ENCODE peak calls at places on chromosomes 3 and 15, in seven cellular contexts. K is coronary artery, Y is RWPE1, S is body of pancreas, V is psoas muscle, W is PC-3, C is A549. F is an unnamed sample.

GRCh38 chr3:183295211-183295610 is 42.2 kb downstream of the B3GNT5 start:
- DNase-seq in K (no peak), Y (peak), S (peak), V (peak), W (peak), C (no peak), F (no peak)

GRCh38 chr3:187212705-187213104 is 15.4 kb downstream of the RTP1 start:
- DNase-seq in K (no peak), Y (no peak), S (no peak), V (no peak), W (no peak), C (no peak), F (no peak)

GRCh38 chr15:33150516-33150915 is 44.0 kb downstream of the FMN1 start:
- DNase-seq in K (no peak), Y (no peak), S (no peak), V (no peak), W (no peak), C (no peak), F (no peak)

GRCh38 chr3:150958694-150959093 is 13.8 kb downstream of the CLRN1 start:
- DNase-seq in K (no peak), Y (no peak), S (no peak), V (no peak), W (no peak), C (no peak), F (no peak)

GRCh38 chr15:74857082-74857655 is 14.2 kb upstream of the ULK3 start:
- DNase-seq in K (no peak), Y (no peak), S (no peak), V (no peak), W (peak), C (no peak), F (no peak)

GRCh38 chr3:14524311-14524711 is 15.8 kb downstream of the GRIP2 start:
- DNase-seq in K (no peak), Y (no peak), S (peak), V (peak), W (no peak), C (no peak), F (no peak)

GRCh38 chr15:66945286-66945685 is 120.1 kb upstream of the SMAD3 start:
- DNase-seq in K (no peak), Y (no peak), S (no peak), V (no peak), W (no peak), C (no peak), F (no peak)

GRCh38 chr15:81418891-81419290 is 44.9 kb upstream of the TMC3 start:
- DNase-seq in K (no peak), Y (no peak), S (peak), V (no peak), W (no peak), C (no peak), F (no peak)

GRCh38 chr3:41290736-41291135 is 91.4 kb downstream of the CTNNB1 start:
- DNase-seq in K (no peak), Y (no peak), S (no peak), V (no peak), W (no peak), C (no peak), F (no peak)

GRCh38 chr15:52151353-52151752 is 38.8 kb upstream of the BCL2L10 start:
- DNase-seq in K (no peak), Y (no peak), S (no peak), V (no peak), W (no peak), C (no peak), F (no peak)

GRCh38 chr15:31563421-31563820 is 236.8 kb downstream of the KLF13 start:
- DNase-seq in K (no peak), Y (no peak), S (no peak), V (no peak), W (no peak), C (no peak), F (no peak)

GRCh38 chr3:32593903-32594525 is 23.4 kb upstream of the DYNC1LI1 start:
- DNase-seq in K (no peak), Y (peak), S (no peak), V (no peak), W (peak), C (no peak), F (no peak)

GRCh38 chr15:67812232-67812631 is 13.1 kb upstream of the SKOR1 start:
- DNase-seq in K (peak), Y (no peak), S (no peak), V (peak), W (no peak), C (no peak), F (no peak)

GRCh38 chr3:149214702-149215101 is 6.9 kb downstream of the CP start:
- DNase-seq in K (no peak), Y (no peak), S (no peak), V (no peak), W (no peak), C (no peak), F (no peak)

GRCh38 chr3:122169911-122170310 is 13.6 kb upstream of the CASR start:
- DNase-seq in K (no peak), Y (no peak), S (no peak), V (no peak), W (peak), C (no peak), F (no peak)

GRCh38 chr3:47347217-47347801 is 33.5 kb upstream of the PTPN23 start:
- DNase-seq in K (no peak), Y (no peak), S (no peak), V (no peak), W (no peak), C (no peak), F (no peak)

GRCh38 chr15:64110945-64111678 is 15.3 kb downstream of the SNX1 start:
- DNase-seq in K (no peak), Y (no peak), S (no peak), V (no peak), W (no peak), C (no peak), F (no peak)

GRCh38 chr3:126212629-126213375 is 32.4 kb upstream of the ALDH1L1 start:
- DNase-seq in K (no peak), Y (peak), S (peak), V (peak), W (peak), C (peak), F (no peak)

GRCh38 chr15:22944651-22945050 is 35.5 kb downstream of the CYFIP1 start:
- DNase-seq in K (no peak), Y (peak), S (peak), V (no peak), W (peak), C (no peak), F (no peak)

GRCh38 chr3:120102674-120103073 is 8.4 kb upstream of the GSK3B start:
- DNase-seq in K (no peak), Y (peak), S (peak), V (no peak), W (peak), C (no peak), F (no peak)

GRCh38 chr3:191373327-191373726 is 43.0 kb upstream of the UTS2B start:
- DNase-seq in K (no peak), Y (no peak), S (no peak), V (no peak), W (peak), C (no peak), F (no peak)

GRCh38 chr3:121869731-121870130 is 24.5 kb upstream of the SLC15A2 start:
- DNase-seq in K (no peak), Y (no peak), S (no peak), V (no peak), W (no peak), C (no peak), F (no peak)

GRCh38 chr3:142785996-142786395 is 62.2 kb downstream of the TRPC1 start:
- DNase-seq in K (no peak), Y (no peak), S (no peak), V (no peak), W (no peak), C (no peak), F (no peak)

GRCh38 chr15:81336568-81336967 is 12.6 kb upstream of the STARD5 start:
- DNase-seq in K (peak), Y (peak), S (no peak), V (no peak), W (peak), C (peak), F (no peak)

GRCh38 chr3:71441217-71441924 is 142.2 kb downstream of the FOXP1 start:
- DNase-seq in K (no peak), Y (no peak), S (peak), V (no peak), W (no peak), C (no peak), F (peak)

GRCh38 chr15:94287794-94288246 is 56.5 kb downstream of the MCTP2 start:
- DNase-seq in K (no peak), Y (no peak), S (no peak), V (no peak), W (no peak), C (no peak), F (no peak)

GRCh38 chr3:3625461-3626271 is 173.6 kb upstream of the LRRN1 start:
- DNase-seq in K (no peak), Y (no peak), S (no peak), V (no peak), W (no peak), C (no peak), F (no peak)

GRCh38 chr3:149450281-149450680 is 24.2 kb upstream of the TM4SF4 start:
- DNase-seq in K (no peak), Y (no peak), S (no peak), V (no peak), W (no peak), C (no peak), F (no peak)

GRCh38 chr15:49987198-49987785 is 131.7 kb downstream of the ATP8B4 start:
- DNase-seq in K (no peak), Y (no peak), S (no peak), V (no peak), W (no peak), C (no peak), F (no peak)

GRCh38 chr3:87437765-87438164 is 161.4 kb upstream of the POU1F1 start:
- DNase-seq in K (no peak), Y (no peak), S (no peak), V (no peak), W (peak), C (no peak), F (no peak)

GRCh38 chr15:70323111-70323851 is 225.6 kb upstream of the TLE3 start:
- DNase-seq in K (no peak), Y (no peak), S (no peak), V (peak), W (no peak), C (no peak), F (no peak)

GRCh38 chr3:48015451-48016182 is 599 bp downstream of the MAP4 start:
- DNase-seq in K (no peak), Y (no peak), S (no peak), V (no peak), W (no peak), C (no peak), F (no peak)

GRCh38 chr3:46565607-46566039 is 479 bp downstream of the LRRC2 start:
- DNase-seq in K (no peak), Y (no peak), S (peak), V (peak), W (no peak), C (no peak), F (no peak)

GRCh38 chr3:175179055-175179454 is 319.9 kb downstream of the NAALADL2 start:
- DNase-seq in K (no peak), Y (no peak), S (no peak), V (no peak), W (peak), C (no peak), F (no peak)

GRCh38 chr3:158058775-158059174 is 47.4 kb downstream of the SHOX2 start:
- DNase-seq in K (no peak), Y (no peak), S (no peak), V (no peak), W (no peak), C (no peak), F (no peak)

GRCh38 chr3:107690522-107691138 is 167.9 kb downstream of the BBX start:
- DNase-seq in K (no peak), Y (peak), S (no peak), V (no peak), W (peak), C (peak), F (no peak)

GRCh38 chr15:70196314-70197291 is 98.9 kb upstream of the TLE3 start:
- DNase-seq in K (no peak), Y (peak), S (peak), V (peak), W (peak), C (no peak), F (no peak)

GRCh38 chr3:105930733-105931132 is 61.9 kb upstream of the CBLB start:
- DNase-seq in K (no peak), Y (no peak), S (no peak), V (no peak), W (no peak), C (no peak), F (no peak)

DNA sequence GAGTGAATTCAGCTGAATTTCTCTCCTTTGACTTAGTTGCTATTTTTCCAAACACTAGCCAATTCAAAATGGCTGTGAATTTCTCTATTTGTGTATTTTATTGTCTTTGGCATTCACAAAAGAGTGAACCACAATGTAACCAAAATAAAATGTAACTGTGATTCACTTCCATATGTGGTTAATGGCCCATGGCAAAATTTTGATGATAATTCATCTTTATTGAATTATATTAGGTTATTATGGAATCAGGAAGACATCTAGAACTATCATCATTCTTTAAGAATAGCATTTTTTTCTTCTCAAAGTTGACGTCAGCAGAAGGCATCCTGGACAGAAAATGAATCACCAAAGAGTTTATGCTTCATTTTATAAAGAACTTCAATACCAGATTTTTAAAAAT is 705.3 kb upstream of the NAALADL2 start:
- DNase-seq in K (no peak), Y (no peak), S (no peak), V (no peak), W (peak), C (no peak), F (no peak)
- H3K27ac ChIP-seq in K (no peak), Y (no peak), S (no peak), V (no peak), W (no peak), C (no peak), F (no peak)

DNA sequence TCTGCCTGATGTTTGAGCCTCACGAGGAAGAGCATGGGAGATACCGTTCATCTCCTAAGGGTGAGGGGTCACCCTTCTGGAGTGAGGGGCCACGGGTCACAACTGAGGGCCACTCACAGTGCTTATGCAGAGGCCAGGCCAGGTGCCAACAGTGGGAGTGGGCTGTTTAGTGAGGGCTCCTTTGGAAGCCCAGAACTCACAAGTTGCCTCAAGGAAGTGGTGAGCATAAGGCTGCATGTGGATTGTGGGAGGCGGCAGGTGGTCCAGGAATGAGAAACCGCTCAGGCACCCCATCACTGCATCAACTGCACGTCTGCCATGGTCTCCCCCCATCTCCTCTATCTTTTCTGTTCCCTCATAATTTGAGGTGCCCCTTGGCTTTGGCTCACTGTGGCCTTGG is 26.5 kb downstream of the SPSB4 start:
- DNase-seq in K (no peak), Y (no peak), S (no peak), V (no peak), W (no peak), C (no peak), F (no peak)
- H3K27ac ChIP-seq in K (no peak), Y (no peak), S (no peak), V (no peak), W (no peak), C (no peak), F (no peak)

GRCh38 chr3:169897284-169897683 is 14.1 kb upstream of the SAMD7 start:
- DNase-seq in K (no peak), Y (no peak), S (no peak), V (no peak), W (no peak), C (no peak), F (no peak)

GRCh38 chr3:169901453-169901852 is 9.9 kb upstream of the SAMD7 start:
- DNase-seq in K (no peak), Y (no peak), S (no peak), V (no peak), W (no peak), C (no peak), F (no peak)
- H3K27ac ChIP-seq in K (no peak), Y (no peak), S (no peak), V (no peak), W (no peak), C (no peak), F (no peak)

GRCh38 chr15:100781061-100781960 is 98.3 kb upstream of the ALDH1A3 start:
- DNase-seq in K (peak), Y (no peak), S (no peak), V (no peak), W (no peak), C (no peak), F (no peak)
- H3K27ac ChIP-seq in K (no peak), Y (no peak), S (no peak), V (no peak), W (no peak), C (no peak), F (no peak)

GRCh38 chr3:125187599-125187910 is 25.0 kb downstream of the SLC12A8 start:
- DNase-seq in K (no peak), Y (peak), S (no peak), V (no peak), W (no peak), C (no peak), F (no peak)
- H3K27ac ChIP-seq in K (no peak), Y (peak), S (no peak), V (no peak), W (no peak), C (no peak), F (no peak)

GRCh38 chr15:55270301-55270700 is 19.3 kb downstream of the RAB27A start:
- DNase-seq in K (no peak), Y (no peak), S (no peak), V (no peak), W (no peak), C (no peak), F (no peak)

GRCh38 chr15:55268054-55268695 is 21.4 kb downstream of the RAB27A start:
- DNase-seq in K (no peak), Y (no peak), S (no peak), V (no peak), W (no peak), C (no peak), F (no peak)

GRCh38 chr15:55266547-55266946 is 23.1 kb downstream of the RAB27A start:
- DNase-seq in K (no peak), Y (no peak), S (no peak), V (no peak), W (no peak), C (no peak), F (no peak)

DNA sequence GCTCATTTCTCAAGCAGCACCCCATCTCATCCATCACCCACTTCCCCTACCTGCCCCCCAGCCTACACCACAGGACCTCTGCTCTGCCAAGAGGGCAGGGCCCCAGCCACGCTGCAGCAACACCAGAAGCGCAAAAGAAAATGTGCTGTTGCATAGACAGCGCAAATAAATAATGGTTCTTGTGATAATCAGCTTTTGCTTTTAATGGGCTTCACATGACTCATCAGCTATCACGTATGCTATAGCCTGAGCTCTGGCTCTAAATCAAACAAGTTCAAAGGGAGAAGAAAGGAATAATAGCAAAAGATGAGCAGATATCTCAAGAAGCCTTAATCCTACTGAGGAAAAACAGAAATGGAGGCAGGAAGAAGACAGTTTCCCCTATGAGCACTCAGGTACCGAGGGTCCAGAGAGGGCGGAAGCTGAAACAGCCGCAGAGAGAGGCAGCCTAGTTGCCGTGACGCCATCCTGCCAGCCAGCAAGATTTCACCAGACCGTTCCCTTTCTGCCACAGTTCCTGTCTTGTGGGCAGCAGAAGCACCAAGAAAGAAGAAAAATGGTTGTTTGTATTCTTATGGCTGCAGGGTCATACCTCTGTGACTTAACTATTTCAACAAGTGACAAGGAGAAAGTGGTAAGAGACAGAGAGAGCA is 22.1 kb downstream of the RAB27A start:
- DNase-seq in K (no peak), Y (no peak), S (peak), V (peak), W (no peak), C (no peak), F (no peak)
- H3K27ac ChIP-seq in K (no peak), Y (peak), S (no peak), V (no peak), W (no peak), C (no peak), F (no peak)

F was measured in substantia nigra.